ENCODE peak calls at places on chromosomes 2 and 18, in seven cellular contexts. A is stomach, R is HCT116, E is GM23338, V is K562, G is spleen, S is endothelial cell of umbilical vein. F is an unnamed sample.

GRCh38 chr2:73134471-73134870 is 21.7 kb upstream of the RAB11FIP5 start:
- DNase-seq in G (no peak), E (no peak), A (no peak), R (no peak), V (no peak), S (no peak), F (no peak)

GRCh38 chr2:175156534-175156933 is 11.5 kb downstream of the ATF2 start:
- DNase-seq in A (no peak), G (no peak), S (peak), R (no peak), V (no peak), E (peak), F (no peak)

GRCh38 chr18:32956591-32957310 is 183.9 kb upstream of the KLHL14 start:
- DNase-seq in E (peak), V (no peak), G (no peak), R (no peak), A (no peak), S (peak), F (no peak)

GRCh38 chr2:64391459-64391858 is 62.5 kb upstream of the LGALSL start:
- DNase-seq in G (no peak), S (no peak), R (no peak), A (no peak), E (no peak), V (no peak), F (no peak)

GRCh38 chr18:11074879-11075278 is 74.5 kb downstream of the PIEZO2 start:
- DNase-seq in V (no peak), R (no peak), S (no peak), E (no peak), G (no peak), A (no peak), F (no peak)

GRCh38 chr2:230795856-230796255 is 68.9 kb upstream of the ITM2C start:
- DNase-seq in S (no peak), A (no peak), R (no peak), V (no peak), G (no peak), E (no peak), F (peak)

GRCh38 chr2:46720592-46721185 is 194.9 kb downstream of the MCFD2 start:
- DNase-seq in V (no peak), G (no peak), E (no peak), A (no peak), S (no peak), R (no peak), F (no peak)

GRCh38 chr2:156088598-156088997 is 243.9 kb downstream of the NR4A2 start:
- DNase-seq in R (no peak), S (no peak), A (no peak), G (no peak), V (no peak), E (no peak), F (no peak)

GRCh38 chr2:55062754-55063153 is 12.5 kb upstream of the RTN4 start:
- DNase-seq in G (no peak), A (no peak), R (no peak), E (no peak), V (no peak), S (no peak), F (no peak)

GRCh38 chr18:34871435-34871834 is 161.3 kb downstream of the DTNA start:
- DNase-seq in G (no peak), S (no peak), E (no peak), V (no peak), A (no peak), R (no peak), F (no peak)

GRCh38 chr2:1572638-1573037 is 159.4 kb downstream of the TPO start:
- DNase-seq in A (no peak), G (no peak), V (no peak), S (no peak), E (no peak), R (no peak), F (no peak)

GRCh38 chr2:119760876-119761275 is 1.2 kb downstream of the PTPN4 start:
- DNase-seq in G (no peak), R (no peak), A (no peak), S (peak), V (peak), E (no peak), F (no peak)

GRCh38 chr2:27021253-27021801 is 11.4 kb upstream of the TMEM214 start:
- DNase-seq in E (no peak), V (no peak), A (peak), G (no peak), S (no peak), R (no peak), F (no peak)

GRCh38 chr2:181122601-181123000 is 142.2 kb downstream of the UBE2E3 start:
- DNase-seq in S (no peak), V (no peak), R (no peak), E (no peak), G (no peak), A (no peak), F (no peak)

GRCh38 chr2:36459725-36460137 is 104.2 kb downstream of the CRIM1 start:
- DNase-seq in R (peak), S (peak), G (no peak), A (peak), E (peak), V (no peak), F (no peak)

GRCh38 chr2:96163768-96164429 is 18.7 kb upstream of the DUSP2 start:
- DNase-seq in S (no peak), V (no peak), A (no peak), E (no peak), R (no peak), G (peak), F (peak)

GRCh38 chr2:168713325-168713724 is 89.1 kb upstream of the NOSTRIN start:
- DNase-seq in E (no peak), R (no peak), A (no peak), G (no peak), V (no peak), S (no peak), F (no peak)

GRCh38 chr2:21372654-21373053 is 248.9 kb downstream of the TDRD15 start:
- DNase-seq in S (no peak), V (no peak), G (no peak), R (no peak), E (peak), A (no peak), F (no peak)

GRCh38 chr2:201879986-201880385 is 73.6 kb downstream of the CDK15 start:
- DNase-seq in R (no peak), G (no peak), S (no peak), A (no peak), V (no peak), E (no peak), F (no peak)

DNA sequence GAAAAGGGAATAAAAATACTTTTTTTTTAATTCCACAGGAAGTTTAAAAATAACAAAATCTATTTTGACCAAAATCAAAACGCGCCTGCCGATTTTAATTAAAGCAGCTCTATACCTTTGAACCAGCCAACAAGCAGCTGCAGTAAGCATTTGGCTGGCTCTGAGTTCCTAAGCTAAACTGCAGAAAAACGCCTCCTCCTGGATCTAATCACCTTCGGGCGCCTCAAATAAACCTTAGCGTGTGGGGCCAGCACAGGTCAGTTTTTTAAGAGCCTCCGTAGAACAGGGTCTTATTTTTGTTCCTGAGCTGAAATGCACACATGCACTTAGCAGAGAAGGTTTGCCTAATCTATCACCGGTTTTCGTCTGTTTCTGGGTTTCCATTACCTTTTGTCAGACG is 64.8 kb upstream of the HNRNPA3 start:
- DNase-seq in A (no peak), R (no peak), V (no peak), E (peak), G (no peak), S (no peak), F (no peak)
- TF ChIP-seq POLR2AphosphoS5 in A (no peak), R (no peak), V (no peak), E (no peak), G (no peak), S (no peak), F (no peak)

GRCh38 chr2:144504191-144504590 is 15.7 kb downstream of the ZEB2 start:
- DNase-seq in G (no peak), S (no peak), A (no peak), R (no peak), E (peak), V (no peak), F (no peak)
- TF ChIP-seq POLR2AphosphoS5 in G (no peak), S (no peak), A (no peak), R (no peak), E (no peak), V (no peak), F (no peak)

DNA sequence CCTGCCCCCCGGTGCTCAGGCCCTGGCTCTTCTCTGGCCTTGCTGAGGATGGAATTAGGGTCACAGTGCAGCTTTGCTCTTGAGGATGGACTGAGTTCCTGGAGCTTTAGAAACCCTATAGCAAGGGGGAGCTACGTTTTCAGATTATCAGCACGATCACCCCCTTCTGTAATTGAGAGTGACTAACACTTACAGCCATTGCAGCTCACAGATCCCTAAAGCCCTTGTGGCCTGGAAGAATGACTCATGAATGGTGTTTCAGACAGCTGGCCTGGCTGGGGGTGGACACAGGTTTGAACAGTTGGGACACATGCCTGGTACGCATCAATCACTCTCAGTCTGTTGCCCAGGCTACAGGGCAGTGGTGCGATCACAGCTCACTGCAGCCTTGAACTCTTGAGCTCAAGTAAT is 79.7 kb upstream of the IGFBP5 start:
- DNase-seq in V (peak), A (no peak), E (no peak), G (no peak), R (peak), S (no peak), F (peak)
- TF ChIP-seq POLR2AphosphoS5 in V (peak), A (peak), E (no peak), G (no peak), R (no peak), S (no peak), F (peak)

DNA sequence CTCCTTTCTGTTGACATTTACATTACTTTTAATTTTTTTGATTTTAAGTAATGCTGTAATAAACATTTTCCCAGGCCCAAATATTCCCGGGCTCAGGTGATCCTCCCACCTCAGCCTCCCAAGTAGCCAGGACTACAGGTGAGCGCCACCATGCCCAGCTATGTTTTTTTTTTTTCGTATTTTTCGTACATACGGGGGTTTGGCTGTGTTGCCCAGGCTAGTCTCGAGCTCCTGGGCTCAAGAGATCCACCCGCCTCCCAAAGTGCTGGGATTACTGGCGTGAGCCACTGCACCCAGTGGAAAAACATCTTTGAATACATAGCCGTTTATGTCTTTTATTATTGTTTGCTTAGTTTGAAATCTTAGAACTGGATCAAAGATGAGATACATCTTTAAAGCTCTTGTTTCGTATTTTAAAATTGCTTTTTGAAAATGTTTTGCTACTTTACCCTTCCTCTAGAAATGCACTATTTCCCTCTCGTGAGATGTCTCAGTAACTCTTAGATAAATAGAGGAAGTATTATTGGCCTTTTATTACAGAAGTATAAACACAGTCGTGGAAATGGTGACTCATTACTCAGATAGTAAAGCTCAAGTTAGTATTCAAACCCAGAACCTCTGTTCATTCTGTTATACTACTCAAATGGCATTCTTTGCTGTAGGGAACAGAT is 2.4 kb downstream of the SMCHD1 start:
- DNase-seq in R (peak), S (peak), A (no peak), E (no peak), G (no peak), V (no peak), F (no peak)
- TF ChIP-seq POLR2AphosphoS5 in R (no peak), S (no peak), A (peak), E (no peak), G (no peak), V (no peak), F (peak)

GRCh38 chr2:173898996-173899395 is 66.2 kb downstream of the SP3 start:
- DNase-seq in G (no peak), R (no peak), V (no peak), E (no peak), A (no peak), S (no peak), F (no peak)
- TF ChIP-seq POLR2AphosphoS5 in G (no peak), R (no peak), V (no peak), E (no peak), A (no peak), S (no peak), F (no peak)

DNA sequence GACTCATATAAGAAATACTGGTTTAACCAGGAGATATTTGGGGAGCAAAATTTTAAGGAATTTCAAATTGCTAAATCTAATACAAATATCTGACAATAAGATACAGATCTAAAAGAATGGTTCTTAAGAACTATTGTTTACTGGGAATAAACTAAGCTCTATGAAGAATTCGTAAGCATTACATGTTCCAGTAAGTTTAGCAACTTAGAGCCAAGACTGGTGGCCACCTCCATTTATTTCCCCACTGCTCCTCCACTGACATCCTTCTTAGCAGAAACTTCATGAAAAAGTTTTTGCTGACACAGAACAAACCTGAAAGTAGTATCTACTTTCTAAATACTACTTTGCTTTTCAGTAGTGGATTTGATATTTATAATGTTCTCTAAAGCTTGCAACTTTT is 83.0 kb downstream of the ACSL3 start:
- DNase-seq in E (peak), S (no peak), G (no peak), V (no peak), A (no peak), R (no peak), F (no peak)
- TF ChIP-seq POLR2AphosphoS5 in E (no peak), S (no peak), G (no peak), V (peak), A (no peak), R (peak), F (no peak)

F was measured in sigmoid colon.